ENCODE peak calls at places on chromosomes 5 and 9, in five cellular contexts. R is CD8-positive, alpha-beta T cell; J is GM12865; O is ecto neural progenitor cell; Y is testis. C is an unnamed sample.

GRCh38 chr5:159453209-159453608 is 122.9 kb upstream of the IL12B start:
- DNase-seq in R (no peak), J (peak), O (no peak), Y (no peak), C (no peak)

GRCh38 chr9:72721086-72721485 is 199.7 kb downstream of the TMC1 start:
- DNase-seq in R (no peak), J (no peak), O (no peak), Y (no peak), C (no peak)

GRCh38 chr5:139543423-139543991 is 17.6 kb upstream of the UBE2D2 start:
- DNase-seq in R (peak), J (peak), O (peak), Y (peak), C (peak)

GRCh38 chr5:126098330-126099017 is 324.7 kb upstream of the GRAMD2B start:
- DNase-seq in R (no peak), J (no peak), O (no peak), Y (no peak), C (no peak)

GRCh38 chr9:131923132-131923671 is 156.5 kb downstream of the MED27 start:
- DNase-seq in R (no peak), J (no peak), O (no peak), Y (no peak), C (no peak)

GRCh38 chr5:142934335-142934734 is 164.2 kb downstream of the ARHGAP26 start:
- DNase-seq in R (no peak), J (no peak), O (no peak), Y (no peak), C (no peak)

GRCh38 chr5:138339086-138339456 is 1.0 kb downstream of the FAM53C start:
- DNase-seq in R (no peak), J (no peak), O (no peak), Y (peak), C (no peak)

GRCh38 chr9:121674952-121675351 is 23.5 kb downstream of the DAB2IP start:
- DNase-seq in R (no peak), J (no peak), O (no peak), Y (no peak), C (no peak)

GRCh38 chr5:17056056-17056690 is 120.1 kb upstream of the MYO10 start:
- DNase-seq in R (no peak), J (no peak), O (no peak), Y (no peak), C (no peak)